ENCODE peak calls at places on chromosome 17, in seven cellular contexts. G, Q, U, L, F, B and J are unnamed samples.

GRCh38 chr17:57264250-57264649 is 7.9 kb downstream of the MSI2 start:
- DNase-seq in G (no peak), Q (no peak), U (no peak), L (no peak), F (no peak), B (no peak), J (no peak)

GRCh38 chr17:66491213-66491612 is 188.8 kb downstream of the PRKCA start:
- DNase-seq in G (no peak), Q (no peak), U (no peak), L (no peak), F (no peak), B (no peak), J (no peak)

GRCh38 chr17:40535438-40535837 is 29.8 kb downstream of the CCR7 start:
- DNase-seq in G (no peak), Q (no peak), U (no peak), L (no peak), F (no peak), B (no peak), J (no peak)

GRCh38 chr17:36937961-36938565 is 788 bp downstream of the LHX1 start:
- DNase-seq in G (no peak), Q (peak; percentile 78), U (no peak), L (peak; percentile 61), F (no peak), B (no peak), J (peak; percentile 56)

GRCh38 chr17:67239597-67239996 is 5.4 kb downstream of the HELZ start:
- DNase-seq in G (no peak), Q (no peak), U (no peak), L (no peak), F (no peak), B (no peak), J (no peak)

GRCh38 chr17:45857977-45858708 is 13.5 kb downstream of the SPPL2C start:
- DNase-seq in G (no peak), Q (peak; percentile 85), U (no peak), L (no peak), F (peak; percentile 66), B (no peak), J (no peak)

GRCh38 chr17:62968445-62968923 is 2.4 kb downstream of the TANC2 start:
- DNase-seq in G (no peak), Q (peak; percentile 87), U (no peak), L (peak; percentile 88), F (peak; percentile 43), B (no peak), J (peak; percentile 80)

GRCh38 chr17:64216385-64217248 is 46.4 kb downstream of the TEX2 start:
- DNase-seq in G (peak; percentile 50), Q (no peak), U (peak; percentile 44), L (peak; percentile 48), F (no peak), B (no peak), J (peak; percentile 73)

GRCh38 chr17:46916211-46916610 is 6.7 kb upstream of the GOSR2 start:
- DNase-seq in G (no peak), Q (no peak), U (no peak), L (no peak), F (no peak), B (no peak), J (no peak)

GRCh38 chr17:8267480-8268147 is 18.5 kb downstream of the PFAS start:
- DNase-seq in G (no peak), Q (no peak), U (no peak), L (no peak), F (no peak), B (no peak), J (no peak)

GRCh38 chr17:27207073-27207511 is 86.8 kb upstream of the WSB1 start:
- DNase-seq in G (no peak), Q (no peak), U (no peak), L (no peak), F (no peak), B (no peak), J (no peak)

GRCh38 chr17:3957735-3958134 is 6.5 kb downstream of the ATP2A3 start:
- DNase-seq in G (no peak), Q (no peak), U (no peak), L (no peak), F (no peak), B (no peak), J (no peak)

GRCh38 chr17:75102385-75102821 is 7.4 kb upstream of the ARMC7 start:
- DNase-seq in G (no peak), Q (no peak), U (no peak), L (peak; percentile 70), F (no peak), B (no peak), J (peak; percentile 62)

GRCh38 chr17:38921756-38922411 is 3.5 kb upstream of the LASP1NB start:
- DNase-seq in G (no peak), Q (no peak), U (no peak), L (no peak), F (no peak), B (no peak), J (no peak)

GRCh38 chr17:70989301-70989700 is 820.0 kb downstream of the KCNJ2 start:
- DNase-seq in G (no peak), Q (no peak), U (no peak), L (no peak), F (no peak), B (no peak), J (no peak)

GRCh38 chr17:49624896-49625295 is 49.2 kb downstream of the NXPH3 start:
- DNase-seq in G (no peak), Q (no peak), U (no peak), L (no peak), F (no peak), B (no peak), J (no peak)

GRCh38 chr17:14206891-14207290 is 29.8 kb downstream of the CDRT15 start:
- DNase-seq in G (no peak), Q (no peak), U (no peak), L (no peak), F (no peak), B (no peak), J (no peak)

GRCh38 chr17:36741019-36741902 is 139.9 kb downstream of the MRM1 start:
- DNase-seq in G (no peak), Q (no peak), U (no peak), L (no peak), F (no peak), B (no peak), J (no peak)

GRCh38 chr17:65228734-65229390 is 91.7 kb downstream of the RGS9 start:
- DNase-seq in G (no peak), Q (peak; percentile 4), U (no peak), L (peak; percentile 80), F (no peak), B (no peak), J (peak; percentile 58)

GRCh38 chr17:78323821-78324390 is 36.0 kb downstream of the SOCS3 start:
- DNase-seq in G (no peak), Q (no peak), U (no peak), L (no peak), F (no peak), B (no peak), J (no peak)

DNA sequence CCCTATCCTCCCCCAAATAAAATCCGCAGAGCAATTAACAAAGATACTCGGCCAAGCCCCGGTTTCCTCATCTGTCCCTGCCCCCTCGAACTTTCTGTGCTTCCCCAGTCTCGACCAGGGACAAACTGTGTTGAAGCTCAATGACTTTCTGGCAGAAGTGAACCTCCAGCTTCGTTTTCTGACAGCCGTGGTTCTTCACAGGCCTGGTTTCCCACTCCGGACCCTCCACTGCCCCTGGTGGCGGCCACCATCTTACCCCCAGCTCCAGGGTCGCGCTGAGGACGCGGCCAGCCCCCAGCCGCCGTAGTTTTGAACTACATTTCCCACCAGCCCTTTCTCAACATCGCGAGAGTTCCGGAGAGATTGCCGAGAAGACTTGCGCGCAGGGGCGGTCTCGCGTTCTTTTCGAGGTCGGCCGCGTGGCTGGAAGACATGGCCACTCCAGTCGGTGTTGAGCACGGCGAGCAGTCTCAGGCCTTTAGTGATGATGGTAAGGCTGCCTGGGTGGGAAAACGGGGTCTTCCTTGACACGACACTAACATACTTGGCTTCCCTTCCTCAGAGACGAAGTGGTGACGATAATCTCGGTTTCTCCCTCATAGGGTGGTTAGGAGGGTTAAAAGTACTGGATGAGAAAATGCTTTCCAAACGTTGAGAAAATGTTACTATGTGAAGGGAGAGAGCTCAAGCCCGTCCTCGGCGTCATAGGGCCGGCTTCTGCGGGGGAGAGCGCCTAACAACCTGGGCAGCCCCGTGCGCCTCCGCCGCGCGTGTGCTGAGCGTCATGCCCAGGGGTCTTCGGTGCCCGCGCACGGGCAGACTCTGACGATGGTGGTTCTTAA is 17.7 kb downstream of the PRCD start:
- DNase-seq in G (peak; percentile 91), Q (peak; percentile 97), U (peak; percentile 93), L (peak; percentile 91), F (peak; percentile 99), B (peak; percentile 88), J (peak; percentile 92)
- TF ChIP-seq CTCF in G (peak; percentile 69), Q (peak; percentile 58), U (peak; percentile 60), L (peak; percentile 55), F (peak; percentile 66), B (peak; percentile 61), J (peak; percentile 20)

DNA sequence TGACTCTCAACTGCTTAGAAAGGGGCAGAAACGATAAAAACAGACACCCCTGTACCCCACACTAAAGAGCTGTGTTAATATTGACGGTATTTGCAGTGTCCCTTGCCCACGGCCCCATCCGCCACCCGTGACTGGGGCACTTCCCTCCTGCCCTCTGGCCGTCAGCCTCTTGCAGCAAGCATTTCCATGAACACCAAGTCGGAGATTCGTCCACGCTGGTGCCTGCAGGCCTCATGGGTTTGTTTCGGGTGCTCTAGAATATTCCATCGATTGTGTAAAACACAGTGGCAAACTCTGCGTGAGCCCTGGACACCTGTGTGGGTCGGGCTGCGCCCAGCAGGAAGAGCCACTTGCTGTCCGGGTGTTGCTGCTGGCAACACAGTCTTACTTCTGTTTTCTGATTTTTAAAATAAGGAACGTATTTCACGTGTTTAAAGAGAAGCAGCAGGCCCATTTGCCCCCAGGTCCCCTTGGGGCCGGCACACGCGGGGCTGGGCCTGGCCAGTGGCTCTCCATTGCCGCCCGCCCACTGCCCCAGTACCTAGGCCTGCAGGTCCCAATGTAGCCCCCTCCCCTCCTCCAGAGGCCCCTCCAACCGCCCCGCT is 10.1 kb downstream of the CYBC1 start:
- DNase-seq in G (peak; percentile 26), Q (no peak), U (no peak), L (peak; percentile 54), F (no peak), B (no peak), J (no peak)
- TF ChIP-seq CTCF in G (no peak), Q (no peak), U (no peak), L (no peak), F (no peak), B (no peak), J (no peak)

GRCh38 chr17:42009170-42009569 is 8.1 kb downstream of the DNAJC7 start:
- DNase-seq in G (no peak), Q (no peak), U (no peak), L (no peak), F (no peak), B (no peak), J (no peak)
- TF ChIP-seq CTCF in G (no peak), Q (peak; percentile 9), U (peak; percentile 13), L (no peak), F (no peak), B (no peak), J (no peak)

DNA sequence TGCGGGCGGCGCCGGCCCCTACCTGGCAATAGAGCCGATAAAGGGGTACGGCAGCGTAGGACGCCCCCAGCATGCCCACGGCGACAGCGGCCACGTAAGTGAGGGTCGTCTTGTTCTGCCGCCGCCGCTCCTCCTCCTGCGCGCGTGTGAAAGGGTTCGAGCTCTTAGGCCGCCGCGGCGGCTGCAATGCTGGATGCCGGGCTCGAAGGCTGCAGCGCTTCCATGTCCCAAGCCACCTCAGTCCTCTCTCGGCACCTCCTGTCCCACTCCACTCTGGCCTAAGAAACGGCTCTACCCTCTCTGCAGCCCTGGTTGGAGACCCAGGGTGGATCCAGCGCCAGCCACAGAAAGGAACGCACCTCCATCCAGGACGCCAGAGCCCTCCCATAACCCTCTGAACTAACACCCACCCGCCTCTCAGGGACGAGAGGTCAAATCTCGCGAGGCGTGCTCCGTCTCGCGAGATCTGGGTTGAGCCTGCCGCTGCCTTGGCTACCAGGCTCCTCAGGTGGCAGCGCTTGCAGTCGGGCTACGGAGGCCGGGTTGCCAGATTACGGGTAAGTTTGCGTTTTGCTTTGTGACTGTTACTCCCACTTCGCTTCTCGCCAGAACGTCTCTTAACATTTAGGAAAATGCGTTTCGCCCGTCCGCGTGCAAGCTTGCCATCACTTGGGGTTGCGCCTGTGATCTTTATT is at the start of the genes COX11 and STXBP4:
- DNase-seq in G (peak; percentile 95), Q (peak; percentile 96), U (peak; percentile 94), L (peak; percentile 90), F (peak; percentile 96), B (peak; percentile 78), J (peak; percentile 95)
- TF ChIP-seq CTCF in G (peak; percentile 38), Q (no peak), U (peak; percentile 40), L (peak; percentile 55), F (no peak), B (peak; percentile 24), J (peak; percentile 50)